ENCODE peak calls at places on chromosomes 4 and X, in four cellular contexts. X is stomach, Q is bronchial epithelial cell, C is fibroblast of mammary gland. T is an unnamed sample.

GRCh38 chr4:175811171-175811570 is 893 bp downstream of the GPM6A start:
- DNase-seq in X (no peak), Q (no peak), C (no peak), T (no peak)

GRCh38 chr4:6808259-6808658 is 25.7 kb downstream of the KIAA0232 start:
- DNase-seq in X (no peak), Q (no peak), C (no peak), T (no peak)

GRCh38 chrX:13653022-13653693 is at the start of gene TCEANC:
- DNase-seq in X (peak), Q (peak), C (peak), T (peak)

GRCh38 chrX:7270018-7270417 is 122.1 kb upstream of the PUDP start:
- DNase-seq in X (no peak), Q (no peak), C (peak), T (peak)

GRCh38 chr4:992297-993110 is 700 bp downstream of the SLC26A1 start:
- DNase-seq in X (peak), Q (no peak), C (no peak), T (no peak)

GRCh38 chrX:134761788-134762187 is 103.5 kb upstream of the PLAC1 start:
- DNase-seq in X (no peak), Q (no peak), C (peak), T (peak)

GRCh38 chrX:47644557-47645091 is 5.7 kb downstream of the ELK1 start:
- DNase-seq in X (no peak), Q (no peak), C (peak), T (peak)

GRCh38 chr4:108113229-108113628 is 55.5 kb downstream of the LEF1 start:
- DNase-seq in X (no peak), Q (no peak), C (peak), T (no peak)

GRCh38 chr4:742742-743311 is 37.2 kb downstream of the PCGF3 start:
- DNase-seq in X (peak), Q (no peak), C (peak), T (peak)

GRCh38 chrX:77493677-77494553 is 46.7 kb downstream of the FGF16 start:
- DNase-seq in X (no peak), Q (peak), C (peak), T (peak)

GRCh38 chr4:81173213-81173612 is 41.8 kb downstream of the PRKG2 start:
- DNase-seq in X (no peak), Q (peak), C (peak), T (peak)

GRCh38 chr4:189367832-189368231 is 572.8 kb upstream of the FRG1 start:
- DNase-seq in X (no peak), Q (no peak), C (no peak), T (no peak)

GRCh38 chr4:1011022-1011694 is at the start of gene FGFRL1:
- DNase-seq in X (peak), Q (peak), C (peak), T (peak)

GRCh38 chr4:130747842-130748241 is 1651.9 kb downstream of the C4orf33 start:
- DNase-seq in X (no peak), Q (peak), C (peak), T (peak)
- TF ChIP-seq CTCF in X (no peak), Q (no peak), C (peak), T (peak)

GRCh38 chrX:37995428-37995827 is 10.9 kb upstream of the SYTL5 start:
- DNase-seq in X (no peak), Q (no peak), C (no peak), T (no peak)
- TF ChIP-seq CTCF in X (no peak), Q (no peak), C (no peak), T (no peak)

GRCh38 chrX:154531626-154532025 is 15.0 kb downstream of the G6PD start:
- DNase-seq in X (no peak), Q (no peak), C (peak), T (no peak)

GRCh38 chrX:154525606-154526490 is 9.8 kb upstream of the FAM3A start:
- DNase-seq in X (no peak), Q (no peak), C (no peak), T (no peak)

GRCh38 chrX:154530286-154530685 is 14.3 kb upstream of the FAM3A start:
- DNase-seq in X (no peak), Q (no peak), C (no peak), T (no peak)

GRCh38 chrX:154529206-154529612 is 13.2 kb upstream of the FAM3A start:
- DNase-seq in X (no peak), Q (no peak), C (peak), T (no peak)

DNA sequence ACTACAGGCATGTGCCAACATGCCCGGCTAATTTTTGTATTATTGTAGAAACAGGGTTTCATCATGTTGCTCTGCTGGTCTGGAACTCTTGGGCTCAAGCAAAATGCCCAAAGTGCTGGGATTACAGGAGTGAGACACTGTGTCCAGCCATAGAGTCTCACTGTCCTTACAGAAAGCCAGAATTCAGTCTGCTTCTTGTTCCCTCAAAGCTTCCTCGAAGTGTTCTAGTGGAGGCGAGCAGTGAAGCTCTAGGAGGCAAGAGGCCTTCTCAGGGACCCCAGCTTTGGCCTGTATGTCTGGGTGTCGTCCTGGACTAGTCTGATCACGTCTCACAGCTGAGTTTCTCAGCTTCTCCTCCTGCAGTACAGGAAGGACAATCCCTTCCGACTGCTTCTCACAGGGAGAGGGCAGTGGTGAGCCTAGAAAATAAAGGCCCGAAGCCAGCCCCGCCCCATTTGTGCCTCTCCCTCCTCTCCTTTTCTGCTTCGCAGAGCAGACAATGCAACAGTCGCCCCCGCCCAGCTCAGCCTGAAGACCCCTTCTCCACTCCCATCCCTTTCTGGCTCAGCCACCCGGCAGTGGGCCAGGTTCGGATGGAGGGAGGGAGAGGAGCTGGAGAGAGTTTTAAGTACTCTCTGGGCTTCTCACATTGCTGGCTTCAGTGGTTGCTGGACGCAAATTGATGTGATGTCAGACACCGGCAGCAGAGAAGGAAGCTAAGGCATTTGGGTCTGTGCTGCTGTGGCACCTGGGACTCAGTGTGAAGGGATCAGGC is 11.1 kb upstream of the FAM3A start:
- DNase-seq in X (peak), Q (peak), C (peak), T (peak)
- TF ChIP-seq CTCF in X (no peak), Q (peak), C (peak), T (peak)

GRCh38 chr4:55358246-55358645 is 12.2 kb downstream of the SRD5A3 start:
- DNase-seq in X (no peak), Q (no peak), C (no peak), T (no peak)

GRCh38 chr4:55356991-55357461 is 11.0 kb downstream of the SRD5A3 start:
- DNase-seq in X (no peak), Q (peak), C (peak), T (peak)

GRCh38 chr4:55355555-55355954 is 9.5 kb downstream of the SRD5A3 start:
- DNase-seq in X (no peak), Q (peak), C (no peak), T (peak)

GRCh38 chr4:55351824-55352223 is 5.8 kb downstream of the SRD5A3 start:
- DNase-seq in X (no peak), Q (no peak), C (peak), T (peak)

GRCh38 chr4:55354648-55355047 is 8.6 kb downstream of the SRD5A3 start:
- DNase-seq in X (no peak), Q (no peak), C (no peak), T (no peak)
- TF ChIP-seq CTCF in X (no peak), Q (no peak), C (no peak), T (no peak)